ENCODE peak calls at places on chromosomes 7 and 10, in five cellular contexts. B is K562, L is WTC11, T is A549, U is endothelial cell of umbilical vein. S is an unnamed sample.

GRCh38 chr10:16597656-16598055 is 76.0 kb upstream of the C1QL3 start:
- DNase-seq in L (no peak), B (peak), U (peak), T (no peak), S (no peak)

GRCh38 chr7:107147464-107148214 is 21.2 kb upstream of the HBP1 start:
- DNase-seq in L (peak), T (peak), U (peak), B (peak), S (peak)

GRCh38 chr7:104137971-104138370 is 69.8 kb downstream of the ORC5 start:
- DNase-seq in U (peak), B (no peak), L (no peak), T (no peak), S (no peak)

GRCh38 chr7:112485766-112486165 is 5.0 kb downstream of the LSMEM1 start:
- DNase-seq in B (no peak), U (no peak), T (no peak), L (no peak), S (no peak)

GRCh38 chr10:34922138-34922537 is 107.0 kb upstream of the PARD3 start:
- DNase-seq in B (no peak), U (no peak), L (no peak), T (no peak), S (no peak)

GRCh38 chr10:32377458-32378370 is 30.8 kb upstream of the EPC1 start:
- DNase-seq in U (peak), T (no peak), L (no peak), B (peak), S (peak)

GRCh38 chr10:2953495-2953894 is 113.9 kb upstream of the PFKP start:
- DNase-seq in T (no peak), B (no peak), U (no peak), L (no peak), S (no peak)

GRCh38 chr7:100486753-100487446 is 3.2 kb downstream of the NYAP1 start:
- DNase-seq in U (no peak), B (peak), L (peak), T (no peak), S (no peak)

GRCh38 chr10:3136336-3136735 is 36.2 kb downstream of the PITRM1 start:
- DNase-seq in T (no peak), B (no peak), U (no peak), L (no peak), S (no peak)

GRCh38 chr7:26948617-26949118 is 84.3 kb upstream of the SKAP2 start:
- DNase-seq in U (no peak), L (no peak), B (no peak), T (no peak), S (peak)

GRCh38 chr10:43595739-43596298 is 10.4 kb upstream of the ZNF485 start:
- DNase-seq in B (no peak), U (no peak), L (no peak), T (no peak), S (no peak)

GRCh38 chr7:44738031-44738730 is 10.5 kb upstream of the ZMIZ2 start:
- DNase-seq in L (no peak), U (no peak), B (no peak), T (no peak), S (no peak)

GRCh38 chr10:47184273-47184672 is 115.7 kb upstream of the GDF10 start:
- DNase-seq in T (no peak), L (no peak), B (no peak), U (no peak), S (no peak)

GRCh38 chr7:2220506-2220905 is 12.2 kb downstream of the MAD1L1 start:
- DNase-seq in T (no peak), B (no peak), U (no peak), L (no peak), S (no peak)

GRCh38 chr10:118238573-118239240 is 103.4 kb downstream of the FAM204A start:
- DNase-seq in L (no peak), B (no peak), T (no peak), U (no peak), S (no peak)

GRCh38 chr10:47183726-47184084 is 116.3 kb upstream of the GDF10 start:
- DNase-seq in U (no peak), L (no peak), T (no peak), B (no peak), S (no peak)

GRCh38 chr7:138610671-138611170 is 90.4 kb downstream of the SVOPL start:
- DNase-seq in L (no peak), B (peak), U (no peak), T (no peak), S (peak)

GRCh38 chr10:78053201-78053868 is 19.7 kb downstream of the RPS24 start:
- DNase-seq in T (no peak), L (no peak), B (no peak), U (no peak), S (no peak)

GRCh38 chr7:133389727-133390126 is 136.8 kb downstream of the EXOC4 start:
- DNase-seq in B (no peak), L (no peak), U (no peak), T (no peak), S (no peak)

GRCh38 chr7:36280840-36281812 is 108.5 kb upstream of the ANLN start:
- DNase-seq in B (no peak), L (peak), T (peak), U (peak), S (no peak)

GRCh38 chr7:77954773-77955562 is 156.4 kb downstream of the PHTF2 start:
- DNase-seq in U (no peak), B (no peak), T (no peak), L (no peak), S (no peak)

GRCh38 chr7:158648168-158648567 is 56.4 kb downstream of the NCAPG2 start:
- DNase-seq in U (no peak), T (no peak), B (no peak), L (no peak), S (no peak)

GRCh38 chr7:155458317-155459132 is 596 bp downstream of the EN2 start:
- DNase-seq in T (no peak), L (no peak), B (no peak), U (no peak), S (no peak)

GRCh38 chr7:142483659-142484317 is 225.9 kb upstream of the PRSS58 start:
- DNase-seq in T (no peak), L (no peak), U (no peak), B (no peak), S (no peak)

GRCh38 chr7:46133076-46133475 is 212.0 kb upstream of the IGFBP3 start:
- DNase-seq in U (no peak), B (no peak), T (no peak), L (no peak), S (no peak)

GRCh38 chr7:16905300-16906044 is 23.7 kb upstream of the AGR3 start:
- DNase-seq in B (no peak), T (no peak), U (peak), L (no peak), S (peak)

GRCh38 chr7:67937717-67938191 is 941.1 kb downstream of the TYW1 start:
- DNase-seq in T (peak), U (no peak), L (no peak), B (no peak), S (no peak)

GRCh38 chr7:95690367-95690947 is 81.9 kb upstream of the DYNC1I1 start:
- DNase-seq in L (no peak), T (peak), U (peak), B (peak), S (peak)

GRCh38 chr7:95688931-95689453 is 83.4 kb upstream of the DYNC1I1 start:
- DNase-seq in U (no peak), T (no peak), L (no peak), B (no peak), S (no peak)

GRCh38 chr7:95686109-95686508 is 86.2 kb upstream of the DYNC1I1 start:
- DNase-seq in T (peak), U (peak), B (no peak), L (peak), S (peak)

GRCh38 chr7:95684505-95684904 is 87.8 kb upstream of the DYNC1I1 start:
- DNase-seq in U (no peak), L (no peak), T (no peak), B (no peak), S (no peak)

DNA sequence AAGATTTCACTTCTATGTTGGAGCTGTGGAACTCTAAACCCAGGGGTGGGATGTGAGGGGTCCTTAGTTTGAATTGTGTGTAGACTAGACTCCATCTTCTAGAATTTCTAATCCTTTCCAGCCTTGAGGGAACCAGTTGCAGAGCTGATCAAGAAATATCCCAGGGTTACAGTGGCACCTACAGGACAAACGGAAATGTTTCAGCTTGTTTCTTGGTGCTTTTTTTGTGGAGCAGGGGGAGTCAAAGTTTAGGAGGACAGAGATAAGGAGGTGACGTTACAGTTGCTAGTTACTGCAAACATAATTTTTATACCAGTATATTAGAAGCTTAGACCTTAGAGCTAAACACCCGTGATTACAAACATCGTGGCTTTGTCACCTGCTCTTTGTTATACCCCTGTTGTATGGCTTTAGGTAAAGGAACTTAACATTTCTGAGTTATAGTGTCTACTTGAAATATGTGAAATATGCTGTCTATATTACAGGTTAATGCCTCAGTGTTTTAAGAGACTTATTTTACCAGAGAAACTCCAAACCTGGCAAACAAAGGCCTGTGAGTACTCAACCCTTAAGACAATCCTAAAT is 84.5 kb upstream of the DYNC1I1 start:
- DNase-seq in U (peak), T (peak), L (no peak), B (peak), S (peak)
- TF ChIP-seq JUN in U (no peak), T (no peak), L (no peak), B (no peak), S (no peak)

GRCh38 chr10:101393378-101393777 is 39.4 kb downstream of the BTRC start:
- DNase-seq in B (no peak), T (no peak), U (no peak), L (no peak), S (no peak)

GRCh38 chr10:101394522-101395133 is 40.7 kb downstream of the BTRC start:
- DNase-seq in T (no peak), U (no peak), B (peak), L (no peak), S (no peak)

GRCh38 chr10:101402711-101403110 is 48.7 kb downstream of the BTRC start:
- DNase-seq in T (no peak), L (no peak), U (no peak), B (no peak), S (no peak)

GRCh38 chr10:101400529-101400928 is 46.6 kb downstream of the BTRC start:
- DNase-seq in U (no peak), L (no peak), B (no peak), T (peak), S (no peak)

GRCh38 chr10:101397140-101397539 is 43.2 kb downstream of the BTRC start:
- DNase-seq in B (peak), T (peak), L (no peak), U (peak), S (peak)
- TF ChIP-seq JUN in B (no peak), T (no peak), L (no peak), U (no peak), S (no peak)

GRCh38 chr10:59234814-59235429 is 58.5 kb downstream of the PHYHIPL start:
- DNase-seq in B (no peak), L (no peak), U (peak), T (no peak), S (no peak)
- TF ChIP-seq JUN in B (no peak), L (no peak), U (no peak), T (no peak), S (no peak)

GRCh38 chr7:7434379-7434778 is 101.3 kb downstream of the COL28A1 start:
- DNase-seq in B (no peak), U (no peak), L (no peak), T (no peak), S (no peak)

GRCh38 chr7:7433736-7434260 is 101.9 kb downstream of the COL28A1 start:
- DNase-seq in L (no peak), B (no peak), U (no peak), T (no peak), S (no peak)

GRCh38 chr7:7435978-7436377 is 99.7 kb downstream of the COL28A1 start:
- DNase-seq in T (no peak), B (no peak), L (no peak), U (no peak), S (no peak)

GRCh38 chr7:7439564-7439963 is 96.1 kb downstream of the COL28A1 start:
- DNase-seq in L (no peak), B (no peak), U (no peak), T (no peak), S (no peak)

GRCh38 chr7:7438851-7439250 is 96.8 kb downstream of the COL28A1 start:
- DNase-seq in T (peak), B (no peak), U (peak), L (no peak), S (peak)
- TF ChIP-seq JUN in T (peak), B (no peak), U (peak), L (no peak), S (no peak)

DNA sequence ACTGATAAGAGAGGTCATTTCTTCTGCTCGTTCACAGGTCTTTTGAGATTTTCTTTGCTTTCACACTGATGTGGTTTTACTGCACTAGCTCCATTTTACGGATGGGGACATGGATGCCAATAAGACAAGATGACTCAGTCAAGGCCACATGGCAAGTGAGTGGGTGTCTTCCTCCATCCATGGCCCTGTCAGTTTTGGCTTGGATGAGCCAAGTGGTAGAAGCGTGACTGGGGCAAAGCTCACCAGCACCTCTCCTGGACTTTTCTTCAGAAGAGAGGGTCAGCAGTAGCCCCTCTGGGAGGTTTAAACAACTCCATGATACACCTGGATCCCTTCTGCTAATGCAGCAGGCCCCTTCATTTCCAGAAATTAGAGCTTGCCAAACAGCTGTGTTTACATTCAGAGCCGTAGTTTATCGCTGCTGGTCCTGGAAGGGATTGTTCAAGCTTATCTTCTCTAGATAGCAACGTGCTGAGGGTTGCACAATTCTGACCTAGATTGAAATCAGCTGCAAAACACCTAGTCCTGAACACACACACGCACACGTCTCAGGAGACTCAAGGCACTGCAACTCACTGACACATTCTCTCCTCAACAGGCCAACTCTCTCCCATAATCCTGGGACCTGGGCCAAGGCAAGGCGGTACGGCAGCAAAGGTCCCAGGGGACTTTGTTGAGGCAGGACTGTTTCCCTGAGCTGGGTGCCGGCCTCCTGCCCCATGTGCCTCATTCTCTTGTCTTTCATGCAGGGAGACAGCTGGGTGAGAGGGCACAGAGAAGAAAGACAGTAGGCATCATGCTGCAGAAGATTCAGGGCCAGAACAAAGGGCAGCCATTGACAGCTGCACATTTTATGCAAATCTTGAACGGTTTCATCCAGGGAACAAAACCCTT is 14.2 kb upstream of the PDCD4 start:
- DNase-seq in T (no peak), L (no peak), U (peak), B (no peak), S (peak)
- TF ChIP-seq JUN in T (no peak), L (no peak), U (no peak), B (no peak), S (no peak)

GRCh38 chr10:660980-661890 is 28.2 kb downstream of the DIP2C start:
- DNase-seq in U (no peak), B (no peak), L (no peak), T (no peak), S (peak)
- TF ChIP-seq JUN in U (no peak), B (no peak), L (no peak), T (no peak), S (no peak)

DNA sequence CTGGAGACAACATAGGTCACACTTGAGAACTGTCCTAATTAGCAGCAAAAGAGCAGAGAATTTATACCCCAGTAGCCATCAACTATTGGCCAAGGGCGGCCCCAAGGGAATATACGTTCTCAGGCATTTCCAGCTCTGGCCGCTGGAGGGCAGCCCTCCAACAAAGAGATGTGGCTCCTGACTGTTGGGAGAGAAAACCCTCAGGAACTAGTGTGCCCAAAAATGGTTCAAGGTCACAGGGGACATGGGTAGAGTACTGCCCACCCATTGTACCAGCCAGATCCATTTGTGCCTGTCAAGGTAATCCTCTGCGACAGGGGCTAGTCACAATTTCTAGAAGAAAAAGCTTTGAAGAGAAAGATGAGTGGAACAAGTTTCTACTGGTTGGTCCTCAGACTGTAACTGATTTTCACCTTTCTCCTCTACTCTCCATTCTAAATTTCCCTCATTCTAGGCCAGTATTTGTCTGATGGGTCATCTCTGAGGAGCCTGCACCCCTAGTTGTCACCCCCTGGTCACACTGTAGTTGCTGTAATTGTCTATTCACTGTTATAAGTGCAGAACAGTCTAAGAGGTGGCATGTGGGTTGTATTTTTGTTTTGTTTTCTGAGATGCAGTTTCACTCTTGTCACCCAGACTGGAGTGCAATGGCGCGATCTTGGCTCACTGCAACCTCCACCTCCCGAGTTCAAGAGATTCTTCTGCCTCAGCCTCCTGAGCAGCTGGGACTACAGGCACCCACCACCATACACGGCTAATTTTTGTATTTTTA is 14.7 kb upstream of the C7orf33 start:
- DNase-seq in U (peak), T (peak), L (peak), B (peak), S (peak)
- TF ChIP-seq JUN in U (no peak), T (no peak), L (no peak), B (no peak), S (no peak)

GRCh38 chr10:116470768-116471415 is 43.2 kb downstream of the PNLIPRP3 start:
- DNase-seq in T (peak), L (peak), B (peak), U (no peak), S (peak)

GRCh38 chr10:116470071-116470470 is 42.4 kb downstream of the PNLIPRP3 start:
- DNase-seq in U (no peak), T (no peak), B (no peak), L (no peak), S (no peak)

GRCh38 chr10:116469437-116469836 is 41.8 kb downstream of the PNLIPRP3 start:
- DNase-seq in B (no peak), L (no peak), U (no peak), T (no peak), S (no peak)

GRCh38 chr10:116475866-116476265 is 48.2 kb downstream of the PNLIPRP3 start:
- DNase-seq in B (no peak), T (no peak), L (no peak), U (no peak), S (no peak)

DNA sequence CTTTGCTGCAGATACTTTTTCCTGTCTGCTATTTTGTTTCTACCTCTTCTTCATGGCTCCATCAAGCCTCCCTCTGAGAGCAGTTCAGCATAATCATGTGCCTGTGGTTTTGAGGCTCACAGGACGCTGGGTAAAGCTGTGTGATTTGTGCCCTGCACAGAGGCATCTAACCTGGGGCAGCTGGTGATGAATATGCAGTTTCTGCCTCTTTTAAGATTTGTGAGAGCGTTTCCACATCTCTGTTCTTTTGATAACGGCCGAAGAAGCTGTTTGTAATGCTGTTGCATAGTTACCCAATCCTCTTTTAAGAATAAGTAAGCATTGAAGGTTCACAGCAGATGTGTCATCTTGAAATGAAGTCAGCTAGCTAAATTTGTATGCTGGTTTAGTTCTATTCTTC is 45.2 kb downstream of the PNLIPRP3 start:
- DNase-seq in T (no peak), U (no peak), L (no peak), B (no peak), S (no peak)
- TF ChIP-seq JUN in T (no peak), U (no peak), L (no peak), B (no peak), S (no peak)

GRCh38 chr10:79422178-79422892 is 23.1 kb downstream of the ZCCHC24 start:
- DNase-seq in U (no peak), T (no peak), B (no peak), L (no peak), S (no peak)

GRCh38 chr10:79420974-79421688 is 24.3 kb downstream of the ZCCHC24 start:
- DNase-seq in U (no peak), B (no peak), T (no peak), L (no peak), S (no peak)

GRCh38 chr10:79427965-79428364 is 17.5 kb downstream of the ZCCHC24 start:
- DNase-seq in L (no peak), B (no peak), U (no peak), T (no peak), S (no peak)

GRCh38 chr10:79424221-79425073 is 21.0 kb downstream of the ZCCHC24 start:
- DNase-seq in L (no peak), T (no peak), U (no peak), B (no peak), S (peak)

GRCh38 chr10:79425074-79425532 is 20.3 kb downstream of the ZCCHC24 start:
- DNase-seq in T (no peak), U (no peak), L (no peak), B (no peak), S (no peak)
- TF ChIP-seq JUN in T (no peak), U (no peak), L (no peak), B (no peak), S (no peak)

S was measured in HepG2.